ENCODE peak calls at places on chromosomes 6 and 20, in ten cellular contexts. R is stomach, P is A549, K is transverse colon, Q is ovary, G is H1, B is GM12878, V is esophagus muscularis mucosa, S is suprapubic skin, T is sigmoid colon. C is an unnamed sample. For H3K4me1, the result is how much of the 10 kb centered on the place peaks cover.

GRCh38 chr6:43916924-43917877 is 147.2 kb downstream of the VEGFA start:
- DNase-seq in B (no peak), G (no peak), R (peak), K (peak), Q (peak), P (no peak), S (peak), V (no peak), T (peak), C (peak)

GRCh38 chr6:27295301-27296079 is 16.6 kb downstream of the POM121L2 start:
- DNase-seq in V (no peak), R (no peak), Q (no peak), K (no peak), P (peak), T (no peak), G (peak), B (no peak), S (no peak), C (no peak)

GRCh38 chr6:17957488-17957887 is 29.9 kb downstream of the KIF13A start:
- DNase-seq in Q (no peak), R (no peak), P (no peak), S (no peak), V (no peak), K (no peak), G (no peak), T (no peak), B (peak), C (no peak)

GRCh38 chr6:10582774-10583508 is 61.8 kb downstream of the GCNT2 start:
- DNase-seq in T (no peak), S (no peak), K (no peak), B (no peak), P (no peak), R (peak), V (no peak), G (no peak), Q (no peak), C (no peak)

GRCh38 chr6:62652692-62653328 is 366.8 kb upstream of the KHDRBS2 start:
- DNase-seq in G (no peak), B (no peak), P (peak), K (no peak), V (no peak), R (no peak), Q (no peak), S (no peak), T (no peak), C (no peak)

GRCh38 chr6:57432919-57433684 is 115.7 kb downstream of the PRIM2 start:
- DNase-seq in P (no peak), T (no peak), V (no peak), R (no peak), S (no peak), B (peak), K (no peak), G (no peak), Q (no peak), C (no peak)

GRCh38 chr6:29626948-29627761 is 5.8 kb downstream of the GABBR1 start:
- DNase-seq in S (peak), Q (no peak), G (no peak), R (no peak), P (no peak), T (no peak), B (no peak), V (no peak), K (no peak), C (no peak)

GRCh38 chr6:113995632-113996031 is 24.7 kb upstream of the HDAC2 start:
- DNase-seq in V (no peak), P (peak), G (peak), T (peak), Q (peak), S (no peak), R (no peak), B (no peak), K (peak), C (peak)

GRCh38 chr20:51510169-51510568 is 32.4 kb downstream of the NFATC2 start:
- DNase-seq in R (no peak), G (no peak), B (no peak), S (no peak), T (no peak), Q (no peak), K (no peak), P (no peak), V (no peak), C (no peak)

GRCh38 chr6:140537211-140537610 is 1162.8 kb upstream of the CITED2 start:
- DNase-seq in S (no peak), B (no peak), Q (no peak), T (no peak), R (no peak), P (peak), K (no peak), G (no peak), V (no peak), C (no peak)

GRCh38 chr20:9256359-9256758 is 187.5 kb downstream of the PLCB4 start:
- DNase-seq in G (no peak), R (no peak), T (no peak), S (no peak), B (no peak), V (no peak), Q (no peak), K (no peak), P (no peak), C (no peak)

GRCh38 chr6:36697481-36697903 is at the start of gene RAB44:
- DNase-seq in T (peak), S (peak), G (no peak), K (no peak), R (no peak), Q (no peak), V (no peak), B (no peak), P (no peak), C (no peak)

GRCh38 chr6:14767176-14767575 is 478.7 kb upstream of the JARID2 start:
- DNase-seq in K (no peak), S (no peak), T (no peak), Q (no peak), G (no peak), V (no peak), P (no peak), B (no peak), R (no peak), C (no peak)

GRCh38 chr6:131861356-131861755 is 53.5 kb downstream of the ENPP1 start:
- DNase-seq in V (no peak), T (no peak), G (no peak), B (no peak), K (no peak), Q (no peak), P (no peak), S (no peak), R (no peak), C (no peak)

GRCh38 chr20:56589633-56590032 is 39.5 kb upstream of the TFAP2C start:
- DNase-seq in T (no peak), S (no peak), V (no peak), G (no peak), P (no peak), R (no peak), K (no peak), Q (no peak), B (no peak), C (no peak)

GRCh38 chr6:51139841-51140462 is 321.3 kb downstream of the TFAP2B start:
- DNase-seq in S (no peak), T (no peak), V (no peak), P (no peak), B (no peak), K (no peak), R (no peak), G (no peak), Q (no peak), C (no peak)

GRCh38 chr6:10951675-10952282 is 64.9 kb downstream of the SYCP2L start:
- DNase-seq in S (no peak), Q (no peak), B (no peak), R (no peak), G (no peak), P (peak), T (no peak), V (no peak), K (no peak), C (no peak)

GRCh38 chr6:163777379-163777686 is 362.8 kb downstream of the QKI start:
- DNase-seq in Q (no peak), R (no peak), P (no peak), G (no peak), V (no peak), B (no peak), T (no peak), K (no peak), S (no peak), C (no peak)

GRCh38 chr6:153103256-153103655 is 27.8 kb downstream of the RGS17 start:
- DNase-seq in K (no peak), S (no peak), Q (no peak), P (no peak), B (no peak), T (no peak), V (no peak), G (no peak), R (no peak), C (no peak)

GRCh38 chr6:153104220-153104619 is 26.9 kb downstream of the RGS17 start:
- DNase-seq in R (no peak), B (no peak), S (no peak), K (no peak), G (no peak), V (no peak), T (no peak), P (no peak), Q (no peak), C (no peak)

GRCh38 chr6:153106021-153106420 is 25.1 kb downstream of the RGS17 start:
- DNase-seq in K (no peak), T (no peak), Q (no peak), P (no peak), G (no peak), R (no peak), B (no peak), V (no peak), S (no peak), C (no peak)

DNA sequence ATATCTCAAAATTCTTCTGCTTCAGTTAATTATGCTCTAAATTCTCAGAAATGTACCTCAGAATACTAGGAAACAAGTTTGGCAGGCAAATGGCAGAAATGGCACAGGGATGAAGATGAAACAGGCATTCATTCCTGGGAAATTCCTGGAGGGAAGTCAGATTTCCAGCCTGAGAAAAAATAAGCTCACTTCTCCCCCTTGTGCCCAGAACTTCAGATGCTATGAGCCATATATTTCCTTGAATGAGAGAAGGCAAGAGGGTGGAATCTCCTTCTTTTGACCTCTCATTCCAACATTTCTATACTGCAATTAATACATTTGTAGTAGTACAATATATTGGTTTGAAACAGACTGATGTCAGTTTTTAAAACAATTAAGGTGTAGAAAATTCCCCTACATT is 22.8 kb downstream of the RGS17 start:
- DNase-seq in P (no peak), R (no peak), S (no peak), K (no peak), T (no peak), V (no peak), B (no peak), G (no peak), Q (no peak), C (no peak)
- TF ChIP-seq CTCF in P (peak), R (peak), S (no peak), K (peak), T (no peak), V (no peak), B (no peak), G (no peak), Q (no peak), C (no peak)

GRCh38 chr6:84605308-84605707 is 159.1 kb downstream of the TBX18 start:
- DNase-seq in G (no peak), K (no peak), S (no peak), V (no peak), P (no peak), T (no peak), B (no peak), Q (no peak), R (no peak), C (no peak)
- TF ChIP-seq EP300 in G (no peak), K (no peak), S (no peak), V (no peak), P (no peak), T (no peak), B (no peak), Q (no peak), R (no peak), C (no peak)

GRCh38 chr20:62196286-62196685 is 13.5 kb downstream of the MTG2 start:
- DNase-seq in G (no peak), S (no peak), B (no peak), V (no peak), P (no peak), R (no peak), Q (no peak), K (no peak), T (no peak), C (no peak)

GRCh38 chr20:62197321-62197720 is 14.5 kb downstream of the MTG2 start:
- DNase-seq in Q (no peak), B (no peak), R (no peak), G (no peak), T (no peak), V (no peak), S (no peak), K (no peak), P (no peak), C (no peak)

GRCh38 chr20:62195736-62196135 is 12.9 kb downstream of the MTG2 start:
- DNase-seq in T (no peak), K (no peak), B (no peak), V (no peak), G (no peak), R (no peak), Q (no peak), S (no peak), P (no peak), C (no peak)

GRCh38 chr20:62193079-62194025 is 10.5 kb downstream of the MTG2 start:
- DNase-seq in K (no peak), B (no peak), R (no peak), P (no peak), T (no peak), S (no peak), V (no peak), Q (no peak), G (no peak), C (no peak)

GRCh38 chr20:62195072-62195400 is 12.2 kb downstream of the MTG2 start:
- DNase-seq in G (no peak), Q (no peak), B (no peak), K (no peak), R (no peak), T (no peak), V (no peak), P (no peak), S (no peak), C (no peak)
- H3K4me1 ChIP-seq in G (under half), Q (under half), B (under half), K (under half), R (under half), T (under half), V (under half), P (under half), S (under half), C (under half)

DNA sequence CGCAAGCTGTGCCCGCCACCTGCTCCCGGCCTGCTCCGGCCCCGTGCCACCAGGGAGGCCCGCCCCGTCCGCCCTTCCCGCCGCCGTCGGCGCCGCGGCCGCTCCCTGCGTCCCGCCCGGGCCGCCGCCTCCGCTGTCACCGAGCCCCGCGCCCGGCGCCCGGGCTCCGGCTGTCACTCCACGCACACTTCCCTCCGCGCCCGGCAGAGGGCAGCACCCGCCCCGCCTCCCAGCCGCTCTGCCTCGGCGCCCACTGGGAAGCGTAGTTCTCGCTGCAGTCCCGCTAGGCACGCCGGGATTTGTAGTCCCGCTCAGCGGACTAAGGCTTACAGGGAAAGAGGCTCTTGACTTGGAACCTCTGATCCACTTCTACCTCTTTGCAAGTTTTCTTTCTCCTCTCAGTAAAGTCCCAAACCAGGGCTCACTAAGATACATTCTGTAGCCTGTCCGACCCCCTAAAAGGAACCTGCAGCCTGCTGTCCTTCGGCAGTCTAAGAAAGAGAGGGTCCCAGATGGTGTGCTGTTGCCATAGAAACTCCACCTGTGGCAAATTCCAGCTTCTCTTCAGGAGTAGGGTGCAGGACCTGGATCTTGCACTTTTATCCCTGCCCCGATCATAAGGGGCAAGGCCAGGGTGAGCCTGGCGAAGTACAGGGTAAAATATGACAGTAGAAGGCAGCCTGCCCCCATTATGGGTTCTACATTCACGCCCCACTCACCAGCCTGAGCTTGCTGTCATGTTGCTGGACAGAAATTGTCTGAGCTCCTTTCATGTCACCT is at the start of gene TFEB:
- DNase-seq in K (peak), Q (peak), R (peak), T (peak), B (no peak), S (peak), P (peak), G (peak), V (peak), C (peak)
- TF ChIP-seq CTCF in K (peak), Q (peak), R (peak), T (peak), B (peak), S (peak), P (peak), G (no peak), V (peak), C (peak)

GRCh38 chr6:100234625-100235024 is 230.1 kb downstream of the SIM1 start:
- DNase-seq in S (no peak), R (no peak), G (no peak), V (no peak), K (no peak), B (no peak), P (no peak), Q (no peak), T (no peak), C (no peak)
- TF ChIP-seq EP300 in S (no peak), R (no peak), G (no peak), V (no peak), K (no peak), B (no peak), P (no peak), Q (no peak), T (no peak), C (no peak)

DNA sequence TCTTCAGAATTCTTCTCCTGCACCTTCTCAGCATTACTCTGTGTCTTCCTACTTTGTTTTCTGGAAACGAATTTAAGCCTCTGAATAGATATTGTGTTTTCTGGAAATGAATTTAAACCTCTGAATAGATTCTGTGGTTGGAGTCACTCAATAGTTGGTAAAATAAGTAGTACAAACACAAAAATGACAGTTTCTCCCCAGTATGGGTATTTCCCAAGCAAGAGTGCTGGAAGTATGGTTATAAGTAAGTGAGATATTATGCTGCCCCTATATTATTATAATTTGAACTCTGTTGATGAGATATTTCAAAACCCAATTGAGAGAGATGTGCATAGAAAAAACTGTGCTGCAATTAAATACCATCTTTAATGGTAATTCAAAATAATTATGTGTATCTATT is 94.9 kb downstream of the TINAG start:
- DNase-seq in Q (no peak), T (no peak), S (no peak), G (no peak), V (no peak), R (no peak), B (no peak), P (no peak), K (no peak), C (no peak)
- H3K4me1 ChIP-seq in Q (under half), T (under half), S (under half), G (under half), V (under half), R (under half), B (under half), P (under half), K (under half), C (under half)

DNA sequence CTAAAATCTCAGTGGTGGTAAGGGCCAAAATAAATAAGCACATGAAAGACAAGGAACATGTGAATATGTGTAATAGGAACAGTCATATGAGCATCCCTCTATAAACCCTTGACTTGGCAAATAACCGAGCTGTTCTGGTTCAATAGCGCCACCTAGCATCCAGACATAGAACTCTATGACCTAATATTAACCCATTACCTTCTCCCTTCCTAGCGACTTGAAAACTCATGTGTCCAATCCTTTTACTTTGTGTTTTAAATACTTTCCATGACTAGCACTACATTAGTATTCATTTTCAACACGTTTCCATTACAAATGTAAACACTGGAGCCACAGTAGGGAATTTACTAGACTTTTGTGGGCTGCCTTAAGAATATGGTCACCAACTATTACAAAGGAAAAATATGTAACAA is 279.7 kb downstream of the UST start:
- DNase-seq in R (no peak), G (no peak), S (no peak), B (no peak), V (peak), P (peak), T (no peak), K (no peak), Q (no peak), C (no peak)
- TF ChIP-seq CTCF in R (no peak), G (no peak), S (peak), B (peak), V (peak), P (peak), T (peak), K (peak), Q (peak), C (peak)

C was measured in tibial nerve.